ENCODE peak calls at places on chromosome 15, in eight cellular contexts. Z, W, R, D, S, K, X and B are unnamed samples.

GRCh38 chr15:83837946-83838571 is 184.1 kb downstream of the ADAMTSL3 start:
- DNase-seq in Z (peak), W (peak), R (no peak), D (peak), S (no peak), K (peak), X (peak), B (no peak)

GRCh38 chr15:67117356-67117755 is 52.0 kb downstream of the SMAD3 start:
- DNase-seq in Z (no peak), W (no peak), R (no peak), D (no peak), S (no peak), K (no peak), X (no peak), B (no peak)

GRCh38 chr15:69288531-69289311 is 10.0 kb upstream of the PAQR5 start:
- DNase-seq in Z (no peak), W (no peak), R (no peak), D (no peak), S (no peak), K (no peak), X (no peak), B (no peak)

GRCh38 chr15:98439523-98439942 is 208.8 kb upstream of the IGF1R start:
- DNase-seq in Z (no peak), W (no peak), R (no peak), D (no peak), S (no peak), K (no peak), X (no peak), B (no peak)

GRCh38 chr15:20352241-20353200 is 189.1 kb downstream of the GOLGA6L6 start:
- DNase-seq in Z (no peak), W (peak), R (no peak), D (no peak), S (no peak), K (peak), X (peak), B (no peak)

GRCh38 chr15:76514292-76514691 is 177.7 kb downstream of the ISL2 start:
- DNase-seq in Z (no peak), W (no peak), R (no peak), D (no peak), S (no peak), K (peak), X (no peak), B (no peak)

GRCh38 chr15:29067949-29068348 is 182.2 kb downstream of the APBA2 start:
- DNase-seq in Z (no peak), W (no peak), R (no peak), D (no peak), S (no peak), K (no peak), X (no peak), B (no peak)

GRCh38 chr15:39279331-39279730 is 301.5 kb upstream of the THBS1 start:
- DNase-seq in Z (no peak), W (no peak), R (no peak), D (no peak), S (no peak), K (no peak), X (no peak), B (no peak)

GRCh38 chr15:65050270-65050669 is 5.1 kb downstream of the SLC51B start:
- DNase-seq in Z (no peak), W (no peak), R (no peak), D (no peak), S (no peak), K (no peak), X (no peak), B (no peak)

GRCh38 chr15:43441316-43441715 is 51.6 kb downstream of the TP53BP1 start:
- DNase-seq in Z (peak), W (peak), R (peak), D (peak), S (no peak), K (no peak), X (peak), B (no peak)

GRCh38 chr15:85849946-85850345 is 55.2 kb upstream of the KLHL25 start:
- DNase-seq in Z (no peak), W (no peak), R (no peak), D (no peak), S (no peak), K (no peak), X (no peak), B (no peak)

GRCh38 chr15:97156739-97157265 is 803.7 kb upstream of the ARRDC4 start:
- DNase-seq in Z (no peak), W (no peak), R (no peak), D (no peak), S (no peak), K (no peak), X (no peak), B (no peak)

GRCh38 chr15:99568548-99569352 is 3.0 kb downstream of the MEF2A start:
- DNase-seq in Z (no peak), W (no peak), R (no peak), D (no peak), S (no peak), K (no peak), X (no peak), B (no peak)

GRCh38 chr15:23877502-23878412 is 190.7 kb upstream of the NDN start:
- DNase-seq in Z (peak), W (no peak), R (no peak), D (peak), S (no peak), K (peak), X (peak), B (no peak)

GRCh38 chr15:71091601-71092000 is 23.7 kb upstream of the THSD4 start:
- DNase-seq in Z (no peak), W (no peak), R (no peak), D (no peak), S (no peak), K (no peak), X (no peak), B (no peak)

GRCh38 chr15:77333166-77333565 is 86.7 kb downstream of the PEAK1 start:
- DNase-seq in Z (no peak), W (no peak), R (no peak), D (no peak), S (no peak), K (no peak), X (no peak), B (no peak)

GRCh38 chr15:31200735-31201151 is 99.2 kb upstream of the TRPM1 start:
- DNase-seq in Z (peak), W (no peak), R (no peak), D (no peak), S (no peak), K (peak), X (peak), B (no peak)

GRCh38 chr15:35450492-35450891 is 95.5 kb downstream of the DPH6 start:
- DNase-seq in Z (no peak), W (no peak), R (peak), D (no peak), S (no peak), K (no peak), X (no peak), B (no peak)

GRCh38 chr15:32688151-32688639 is 29.6 kb upstream of the GREM1 start:
- DNase-seq in Z (peak), W (no peak), R (no peak), D (peak), S (no peak), K (peak), X (no peak), B (no peak)

GRCh38 chr15:72790302-72790955 is 6.9 kb upstream of the ADPGK start:
- DNase-seq in Z (no peak), W (no peak), R (no peak), D (no peak), S (no peak), K (no peak), X (no peak), B (no peak)

GRCh38 chr15:88998980-88999713 is 86.0 kb upstream of the MFGE8 start:
- DNase-seq in Z (no peak), W (no peak), R (no peak), D (no peak), S (no peak), K (no peak), X (no peak), B (no peak)

GRCh38 chr15:99973351-99973750 is 240.1 kb upstream of the LYSMD4 start:
- DNase-seq in Z (no peak), W (no peak), R (no peak), D (no peak), S (no peak), K (no peak), X (no peak), B (no peak)

GRCh38 chr15:76533060-76533955 is 196.7 kb downstream of the ISL2 start:
- DNase-seq in Z (no peak), W (no peak), R (peak), D (no peak), S (no peak), K (peak), X (no peak), B (no peak)

GRCh38 chr15:65189102-65189740 is 4.1 kb upstream of the CLPX start:
- DNase-seq in Z (peak), W (peak), R (no peak), D (peak), S (peak), K (peak), X (peak), B (no peak)

GRCh38 chr15:98455899-98456298 is 192.4 kb upstream of the IGF1R start:
- DNase-seq in Z (no peak), W (no peak), R (no peak), D (no peak), S (no peak), K (no peak), X (no peak), B (no peak)

GRCh38 chr15:40291088-40291574 is 8.3 kb upstream of the ANKRD63 start:
- DNase-seq in Z (peak), W (no peak), R (no peak), D (no peak), S (no peak), K (peak), X (no peak), B (no peak)

GRCh38 chr15:75065851-75066509 is 42.6 kb downstream of the PPCDC start:
- DNase-seq in Z (no peak), W (no peak), R (no peak), D (peak), S (no peak), K (no peak), X (no peak), B (no peak)

GRCh38 chr15:91196768-91197167 is 96.7 kb downstream of the SV2B start:
- DNase-seq in Z (no peak), W (no peak), R (no peak), D (no peak), S (no peak), K (no peak), X (no peak), B (no peak)

GRCh38 chr15:82942691-82943090 is 9.8 kb downstream of the HOMER2 start:
- DNase-seq in Z (peak), W (no peak), R (peak), D (peak), S (no peak), K (peak), X (no peak), B (no peak)

GRCh38 chr15:24954783-24955548 is at the start of the genes SNRPN and SNURF:
- DNase-seq in Z (peak), W (peak), R (no peak), D (peak), S (peak), K (peak), X (peak), B (peak)

GRCh38 chr15:65309882-65310418 is 5.5 kb downstream of the RNU5B-1 start:
- DNase-seq in Z (no peak), W (no peak), R (no peak), D (no peak), S (no peak), K (no peak), X (no peak), B (no peak)

GRCh38 chr15:20340931-20341661 is 200.5 kb downstream of the GOLGA6L6 start:
- DNase-seq in Z (no peak), W (peak), R (no peak), D (peak), S (no peak), K (peak), X (peak), B (no peak)

GRCh38 chr15:78241017-78241416 is 6.7 kb upstream of the ACSBG1 start:
- DNase-seq in Z (peak), W (peak), R (peak), D (peak), S (peak), K (peak), X (peak), B (no peak)

GRCh38 chr15:101466188-101466587 is 23.3 kb downstream of the PCSK6 start:
- DNase-seq in Z (no peak), W (no peak), R (no peak), D (no peak), S (no peak), K (no peak), X (no peak), B (no peak)

GRCh38 chr15:94576889-94577533 is 345.6 kb downstream of the MCTP2 start:
- DNase-seq in Z (peak), W (peak), R (no peak), D (no peak), S (peak), K (peak), X (peak), B (no peak)

GRCh38 chr15:62900071-62900812 is 142.3 kb upstream of the TPM1 start:
- DNase-seq in Z (no peak), W (no peak), R (no peak), D (no peak), S (no peak), K (no peak), X (no peak), B (no peak)

GRCh38 chr15:65377976-65378366 is at the start of gene IGDCC3:
- DNase-seq in Z (no peak), W (no peak), R (no peak), D (no peak), S (no peak), K (peak), X (no peak), B (no peak)

GRCh38 chr15:62855085-62855476 is 187.5 kb upstream of the TPM1 start:
- DNase-seq in Z (no peak), W (no peak), R (no peak), D (no peak), S (no peak), K (no peak), X (no peak), B (no peak)

GRCh38 chr15:31081568-31082250 is 19.8 kb downstream of the TRPM1 start:
- DNase-seq in Z (peak), W (no peak), R (no peak), D (no peak), S (no peak), K (no peak), X (no peak), B (no peak)